ENCODE peak calls at places on chromosomes 16 and 17, in four cellular contexts. D is K562, G is A549, O is H1. Z is an unnamed sample.

GRCh38 chr16:67235816-67236547 is 9.1 kb downstream of the TMEM208 start:
- DNase-seq in D (no peak), G (no peak), O (no peak), Z (no peak)

GRCh38 chr16:3149630-3150345 is 15.0 kb downstream of the ZNF213 start:
- DNase-seq in D (peak), G (peak), O (no peak), Z (no peak)

GRCh38 chr17:8275421-8276290 is 12.8 kb upstream of the RANGRF start:
- DNase-seq in D (no peak), G (no peak), O (no peak), Z (no peak)

GRCh38 chr17:46742539-46743270 is 75.8 kb downstream of the WNT3 start:
- DNase-seq in D (peak), G (peak), O (no peak), Z (no peak)

GRCh38 chr17:19302791-19303233 is 59.7 kb downstream of the B9D1 start:
- DNase-seq in D (no peak), G (no peak), O (no peak), Z (no peak)

GRCh38 chr16:27972500-27972899 is 91.0 kb downstream of the GSG1L start:
- DNase-seq in D (peak), G (peak), O (no peak), Z (peak)

GRCh38 chr16:89581045-89581695 is 5.6 kb downstream of the CPNE7 start:
- DNase-seq in D (no peak), G (peak), O (no peak), Z (peak)

GRCh38 chr17:72737291-72737690 is 355.2 kb downstream of the SLC39A11 start:
- DNase-seq in D (no peak), G (no peak), O (no peak), Z (peak)

GRCh38 chr17:9220466-9221230 is 199.3 kb downstream of the NTN1 start:
- DNase-seq in D (no peak), G (no peak), O (no peak), Z (no peak)

GRCh38 chr17:1745513-1746020 is 2.9 kb downstream of the SERPINF2 start:
- DNase-seq in D (no peak), G (no peak), O (no peak), Z (no peak)

GRCh38 chr17:50060951-50061712 is 5.2 kb downstream of the ITGA3 start:
- DNase-seq in D (no peak), G (peak), O (no peak), Z (no peak)

GRCh38 chr16:11386791-11387546 is 41.7 kb downstream of the RMI2 start:
- DNase-seq in D (peak), G (peak), O (peak), Z (peak)

GRCh38 chr16:54934536-54935410 is 4.1 kb downstream of the IRX5 start:
- DNase-seq in D (no peak), G (no peak), O (no peak), Z (no peak)

GRCh38 chr16:84606081-84606875 is 11.6 kb downstream of the COTL1 start:
- DNase-seq in D (no peak), G (no peak), O (no peak), Z (no peak)

GRCh38 chr17:8492121-8492520 is 56.4 kb downstream of the NDEL1 start:
- DNase-seq in D (no peak), G (no peak), O (no peak), Z (no peak)

GRCh38 chr16:27330542-27330941 is 16.8 kb downstream of the IL4R start:
- DNase-seq in D (no peak), G (peak), O (no peak), Z (no peak)

DNA sequence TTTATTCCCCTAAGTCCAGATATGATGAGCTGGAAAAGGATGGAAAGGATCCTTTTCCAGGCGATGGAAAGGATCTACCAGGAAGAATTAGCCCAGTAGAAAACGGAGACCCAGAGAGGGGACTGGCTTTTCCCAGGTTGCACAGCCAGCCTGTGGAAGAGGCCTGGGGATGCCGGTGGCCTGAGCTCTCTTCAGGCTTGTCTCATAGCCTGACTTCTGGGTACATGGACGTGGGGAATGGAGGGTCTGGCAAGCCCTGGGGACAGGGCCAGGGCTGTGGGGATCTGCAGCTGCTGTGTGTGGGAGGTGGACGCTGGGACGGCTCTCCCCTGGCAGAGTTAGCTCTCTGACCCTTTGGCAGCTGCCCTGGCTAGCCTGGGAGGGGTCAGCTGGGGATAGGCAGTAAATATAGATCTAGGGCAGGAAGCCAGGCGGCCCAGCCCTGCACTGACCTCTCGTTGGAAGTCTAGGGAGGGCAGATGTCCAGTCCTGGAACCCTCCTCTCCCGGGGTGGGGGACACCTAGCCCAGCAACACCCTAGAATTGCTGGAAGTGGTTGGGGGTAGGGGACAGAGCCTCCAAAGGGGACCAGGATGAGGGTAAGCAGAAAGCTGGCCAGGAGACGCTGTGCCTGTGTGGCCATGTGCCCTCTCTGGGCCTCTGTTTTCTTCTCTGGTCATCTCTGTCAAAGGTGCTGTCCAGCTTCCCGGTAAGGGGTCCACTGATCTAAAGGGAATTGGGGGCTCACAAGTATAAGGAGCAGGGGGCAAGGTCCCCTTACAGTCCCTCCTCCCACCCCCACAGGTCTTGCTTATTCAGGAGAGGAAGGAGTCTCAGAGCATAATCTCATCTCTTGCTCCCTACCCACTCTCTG is 20.4 kb downstream of the SLC4A1 start:
- DNase-seq in D (no peak), G (no peak), O (no peak), Z (no peak)
- TF ChIP-seq RNF2 in D (no peak), G (no peak), O (no peak), Z (no peak)

GRCh38 chr16:57358527-57359095 is at the start of gene CCL22:
- DNase-seq in D (no peak), G (no peak), O (no peak), Z (no peak)
- TF ChIP-seq RNF2 in D (no peak), G (no peak), O (no peak), Z (no peak)

GRCh38 chr17:56592487-56593072 is 919 bp upstream of the NOG start:
- DNase-seq in D (peak), G (peak), O (no peak), Z (peak)
- TF ChIP-seq RNF2 in D (no peak), G (no peak), O (no peak), Z (peak)

GRCh38 chr17:14304876-14305636 is 4.2 kb downstream of the HS3ST3B1 start:
- DNase-seq in D (no peak), G (no peak), O (no peak), Z (peak)
- TF ChIP-seq RNF2 in D (no peak), G (no peak), O (no peak), Z (no peak)

DNA sequence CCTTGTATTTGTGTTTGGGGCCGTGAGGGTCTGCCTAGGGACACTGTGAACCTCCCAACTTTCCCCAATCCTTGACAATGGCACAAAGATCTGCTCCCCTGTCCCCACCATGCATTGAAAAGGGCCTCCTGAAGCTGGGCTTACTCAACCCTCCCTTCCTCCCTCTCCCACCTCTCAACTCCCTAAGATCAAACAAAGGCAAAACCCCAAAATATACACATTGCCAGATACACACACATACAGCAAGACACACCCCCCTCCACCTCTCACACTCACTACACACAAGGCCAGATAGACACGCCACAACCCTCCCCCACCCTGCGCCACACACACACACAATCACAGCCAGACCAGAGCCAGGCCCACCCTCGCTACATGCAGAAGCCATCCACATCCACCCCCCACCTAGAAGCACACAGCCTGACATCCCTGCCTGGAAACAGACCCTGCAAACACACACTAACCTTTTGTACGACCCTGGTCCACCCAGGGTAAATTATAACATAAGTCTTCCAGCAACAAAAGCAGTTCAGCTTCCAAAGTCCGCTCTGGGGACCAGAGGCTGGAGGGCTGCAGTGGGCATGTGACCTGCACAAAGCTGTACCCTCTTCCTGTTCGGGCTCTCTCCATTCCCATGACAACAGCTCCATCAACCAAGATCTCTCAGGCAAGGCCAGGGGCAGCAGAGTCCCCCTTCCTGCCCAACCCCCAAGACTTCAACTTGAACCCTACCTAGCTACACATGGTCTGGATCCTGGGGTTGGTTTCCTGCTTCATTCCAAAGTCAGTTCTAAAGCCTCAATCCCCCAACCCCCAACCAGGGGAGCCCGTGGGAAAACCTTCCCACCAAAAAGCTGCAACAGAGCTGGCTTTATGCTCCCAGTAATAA is 1.9 kb downstream of the PCGF2 start:
- DNase-seq in D (no peak), G (no peak), O (no peak), Z (peak)
- TF ChIP-seq RNF2 in D (no peak), G (no peak), O (no peak), Z (no peak)

GRCh38 chr17:34302626-34303025 is 16.6 kb upstream of the CCL8 start:
- DNase-seq in D (no peak), G (no peak), O (no peak), Z (no peak)

GRCh38 chr17:34300652-34301390 is 15.3 kb downstream of the CCL11 start:
- DNase-seq in D (no peak), G (no peak), O (no peak), Z (no peak)

GRCh38 chr17:34299017-34299416 is 13.5 kb downstream of the CCL11 start:
- DNase-seq in D (no peak), G (no peak), O (no peak), Z (no peak)

GRCh38 chr17:34301986-34302385 is 16.4 kb downstream of the CCL11 start:
- DNase-seq in D (no peak), G (no peak), O (no peak), Z (no peak)

GRCh38 chr17:34299918-34300600 is 14.5 kb downstream of the CCL11 start:
- DNase-seq in D (no peak), G (no peak), O (no peak), Z (no peak)
- TF ChIP-seq RNF2 in D (no peak), G (no peak), O (no peak), Z (no peak)

DNA sequence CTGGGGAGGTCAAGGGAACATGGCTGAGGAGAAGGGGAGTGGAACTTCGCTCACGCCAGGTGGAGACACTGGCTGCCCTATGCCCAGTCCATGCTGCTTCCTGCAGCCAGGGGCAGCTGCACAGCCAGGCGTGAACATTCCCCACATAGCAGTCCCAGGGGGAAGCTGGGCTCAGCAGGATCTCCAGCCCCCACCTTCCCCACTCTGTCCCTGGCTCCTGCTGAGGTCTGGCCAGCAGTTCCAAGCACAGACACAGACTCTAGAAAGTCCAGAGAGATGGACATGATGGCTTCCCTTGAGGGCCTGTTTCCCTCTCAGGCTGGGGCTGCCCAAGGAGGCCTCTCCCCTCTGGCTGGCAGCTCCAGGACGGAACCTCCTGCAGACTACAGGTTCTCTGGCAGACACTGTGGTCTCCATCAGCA is 9.3 kb downstream of the JUP start:
- DNase-seq in D (no peak), G (peak), O (no peak), Z (peak)
- TF ChIP-seq RNF2 in D (no peak), G (no peak), O (no peak), Z (no peak)

GRCh38 chr16:68363847-68364600 is 53.2 kb downstream of the PRMT7 start:
- DNase-seq in D (no peak), G (no peak), O (no peak), Z (peak)
- TF ChIP-seq RNF2 in D (no peak), G (no peak), O (no peak), Z (no peak)

Z was measured in HepG2.